ENCODE peak calls at places on chromosomes 16 and 17, in four cellular contexts. One of them, this sample, is unnamed.

GRCh38 chr16:19382887-19383816 is 34.5 kb upstream of the TMC5 start:
- DNase-seq in neural progenitor cell: no peak
- DNase-seq in GM23248: no peak
- DNase-seq in GM23338: no peak
- DNase-seq in this sample: peak; percentile 47

GRCh38 chr16:16167927-16168326 is 55.4 kb downstream of the ABCC6 start:
- DNase-seq in neural progenitor cell: no peak
- DNase-seq in GM23248: no peak
- DNase-seq in GM23338: no peak
- DNase-seq in this sample: no peak

GRCh38 chr17:5210091-5210490 is 18.4 kb upstream of the ZNF594 start:
- DNase-seq in neural progenitor cell: no peak
- DNase-seq in GM23248: no peak
- DNase-seq in GM23338: no peak
- DNase-seq in this sample: no peak

GRCh38 chr16:87608400-87608985 is 6.2 kb downstream of the JPH3 start:
- DNase-seq in neural progenitor cell: peak; percentile 87
- DNase-seq in GM23248: peak; percentile 74
- DNase-seq in GM23338: peak; percentile 89
- DNase-seq in this sample: peak; percentile 63

GRCh38 chr17:40605301-40605700 is 40.0 kb upstream of the CCR7 start:
- DNase-seq in neural progenitor cell: no peak
- DNase-seq in GM23248: no peak
- DNase-seq in GM23338: no peak
- DNase-seq in this sample: no peak

GRCh38 chr17:3801043-3801746 is at the start of gene ITGAE:
- DNase-seq in neural progenitor cell: no peak
- DNase-seq in GM23248: no peak
- DNase-seq in GM23338: no peak
- DNase-seq in this sample: no peak

GRCh38 chr17:74785096-74785980 is 9.2 kb upstream of the NAT9 start:
- DNase-seq in neural progenitor cell: no peak
- DNase-seq in GM23248: no peak
- DNase-seq in GM23338: no peak
- DNase-seq in this sample: no peak

GRCh38 chr17:42554250-42555121 is 1.8 kb downstream of the HSD17B1 start:
- DNase-seq in neural progenitor cell: peak; percentile 95
- DNase-seq in GM23248: peak; percentile 83
- DNase-seq in GM23338: peak; percentile 96
- DNase-seq in this sample: peak; percentile 63

GRCh38 chr17:47980516-47980915 is 9.6 kb downstream of the CDK5RAP3 start:
- DNase-seq in neural progenitor cell: no peak
- DNase-seq in GM23248: no peak
- DNase-seq in GM23338: no peak
- DNase-seq in this sample: no peak

GRCh38 chr16:52086901-52087300 is 460.0 kb downstream of the TOX3 start:
- DNase-seq in neural progenitor cell: no peak
- DNase-seq in GM23248: no peak
- DNase-seq in GM23338: no peak
- DNase-seq in this sample: no peak

GRCh38 chr17:77186141-77186604 is 45.4 kb downstream of the SEC14L1 start:
- DNase-seq in neural progenitor cell: no peak
- DNase-seq in GM23248: no peak
- DNase-seq in GM23338: no peak
- DNase-seq in this sample: no peak

GRCh38 chr16:28161626-28162025 is 50.1 kb downstream of the XPO6 start:
- DNase-seq in neural progenitor cell: no peak
- DNase-seq in GM23248: peak; percentile 28
- DNase-seq in GM23338: no peak
- DNase-seq in this sample: no peak

GRCh38 chr17:57362797-57363556 is 106.7 kb downstream of the MSI2 start:
- DNase-seq in neural progenitor cell: no peak
- DNase-seq in GM23248: no peak
- DNase-seq in GM23338: no peak
- DNase-seq in this sample: no peak

GRCh38 chr16:24980077-24980793 is 34.9 kb downstream of the ARHGAP17 start:
- DNase-seq in neural progenitor cell: no peak
- DNase-seq in GM23248: peak; percentile 29
- DNase-seq in GM23338: no peak
- DNase-seq in this sample: peak; percentile 48

GRCh38 chr16:89261691-89262563 is 44.4 kb downstream of the ZNF778 start:
- DNase-seq in neural progenitor cell: no peak
- DNase-seq in GM23248: no peak
- DNase-seq in GM23338: no peak
- DNase-seq in this sample: no peak

GRCh38 chr16:71373073-71373472 is 14.6 kb downstream of the CALB2 start:
- DNase-seq in neural progenitor cell: no peak
- DNase-seq in GM23248: peak; percentile 67
- DNase-seq in GM23338: no peak
- DNase-seq in this sample: peak; percentile 9

GRCh38 chr17:67157732-67158639 is 87.0 kb downstream of the HELZ start:
- DNase-seq in neural progenitor cell: peak; percentile 9
- DNase-seq in GM23248: peak; percentile 67
- DNase-seq in GM23338: peak; percentile 43
- DNase-seq in this sample: peak; percentile 60

GRCh38 chr16:50273888-50274770 is 7.8 kb downstream of the ADCY7 start:
- DNase-seq in neural progenitor cell: no peak
- DNase-seq in GM23248: no peak
- DNase-seq in GM23338: no peak
- DNase-seq in this sample: no peak

GRCh38 chr17:45284176-45285140 is 22.6 kb upstream of the SPATA32 start:
- DNase-seq in neural progenitor cell: peak; percentile 40
- DNase-seq in GM23248: no peak
- DNase-seq in GM23338: peak; percentile 43
- DNase-seq in this sample: peak; percentile 32

GRCh38 chr17:10120749-10121148 is 77.7 kb downstream of the GAS7 start:
- DNase-seq in neural progenitor cell: no peak
- DNase-seq in GM23248: no peak
- DNase-seq in GM23338: no peak
- DNase-seq in this sample: no peak

GRCh38 chr17:2964370-2964769 is 99.0 kb downstream of the OR1D5 start:
- DNase-seq in neural progenitor cell: no peak
- DNase-seq in GM23248: no peak
- DNase-seq in GM23338: no peak
- DNase-seq in this sample: no peak

GRCh38 chr16:528111-529011 is 849 bp downstream of the CAPN15 start:
- DNase-seq in neural progenitor cell: peak; percentile 62
- DNase-seq in GM23248: peak; percentile 91
- DNase-seq in GM23338: peak; percentile 63
- DNase-seq in this sample: peak; percentile 39

GRCh38 chr17:9672266-9672665 is 26.9 kb downstream of the USP43 start:
- DNase-seq in neural progenitor cell: no peak
- DNase-seq in GM23248: no peak
- DNase-seq in GM23338: no peak
- DNase-seq in this sample: no peak

GRCh38 chr17:34389343-34389742 is 26.3 kb upstream of the CCL1 start:
- DNase-seq in neural progenitor cell: no peak
- DNase-seq in GM23248: no peak
- DNase-seq in GM23338: no peak
- DNase-seq in this sample: no peak
- TF ChIP-seq EZH2phosphoT487 in neural progenitor cell: no peak
- TF ChIP-seq EZH2phosphoT487 in GM23248: no peak
- TF ChIP-seq EZH2phosphoT487 in GM23338: no peak
- TF ChIP-seq EZH2phosphoT487 in this sample: no peak

GRCh38 chr17:62782730-62783260 is 25.3 kb downstream of the MARCHF10 start:
- DNase-seq in neural progenitor cell: no peak
- DNase-seq in GM23248: no peak
- DNase-seq in GM23338: no peak
- DNase-seq in this sample: peak; percentile 52

GRCh38 chr17:62781356-62781755 is 26.8 kb downstream of the MARCHF10 start:
- DNase-seq in neural progenitor cell: no peak
- DNase-seq in GM23248: peak; percentile 64
- DNase-seq in GM23338: no peak
- DNase-seq in this sample: no peak

GRCh38 chr17:62780951-62781350 is 27.2 kb downstream of the MARCHF10 start:
- DNase-seq in neural progenitor cell: no peak
- DNase-seq in GM23248: peak; percentile 43
- DNase-seq in GM23338: no peak
- DNase-seq in this sample: peak; percentile 22

GRCh38 chr17:62780273-62780672 is 27.8 kb downstream of the MARCHF10 start:
- DNase-seq in neural progenitor cell: no peak
- DNase-seq in GM23248: no peak
- DNase-seq in GM23338: no peak
- DNase-seq in this sample: peak; percentile 81

DNA sequence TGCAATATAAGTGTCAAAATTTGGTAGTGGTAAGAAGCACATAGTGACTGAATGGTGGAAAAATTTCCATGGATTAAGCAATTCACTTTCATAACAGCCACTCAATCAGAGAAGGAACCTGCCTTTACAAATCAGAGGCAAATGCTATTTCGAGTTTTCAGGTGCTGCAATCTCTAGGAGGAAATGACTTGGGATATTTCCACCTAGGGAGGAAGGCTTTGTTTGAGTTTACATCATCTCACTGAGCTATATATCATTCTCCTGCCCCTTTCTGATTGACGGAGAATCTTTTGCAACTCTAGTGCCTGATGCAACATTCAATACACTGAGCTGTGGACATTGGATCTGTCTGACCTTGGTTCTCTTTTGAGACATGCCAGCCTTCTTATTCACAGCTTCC is 26.3 kb downstream of the MARCHF10 start:
- DNase-seq in neural progenitor cell: no peak
- DNase-seq in GM23248: peak; percentile 57
- DNase-seq in GM23338: no peak
- DNase-seq in this sample: peak; percentile 59
- H4K20me1 ChIP-seq in neural progenitor cell: no peaks in the 10 kb centered on the region
- H4K20me1 ChIP-seq in GM23248: no peaks in the 10 kb centered on the region
- H4K20me1 ChIP-seq in GM23338: no peaks in the 10 kb centered on the region
- H4K20me1 ChIP-seq in this sample: no peaks in the 10 kb centered on the region

GRCh38 chr16:56684256-56684925 is 2.1 kb downstream of the MT1X start:
- DNase-seq in neural progenitor cell: no peak
- DNase-seq in GM23248: no peak
- DNase-seq in GM23338: no peak
- DNase-seq in this sample: no peak
- H3K27ac ChIP-seq in neural progenitor cell: no peak overlapping the region
- H3K27ac ChIP-seq in GM23248: no peak overlapping the region
- H3K27ac ChIP-seq in GM23338: no peak overlapping the region
- H3K27ac ChIP-seq in this sample: no peak overlapping the region

GRCh38 chr17:13273744-13274295 is 256.0 kb upstream of the ELAC2 start:
- DNase-seq in neural progenitor cell: no peak
- DNase-seq in GM23248: peak; percentile 84
- DNase-seq in GM23338: no peak
- DNase-seq in this sample: peak; percentile 43
- TF ChIP-seq EZH2phosphoT487 in neural progenitor cell: no peak
- TF ChIP-seq EZH2phosphoT487 in GM23248: no peak
- TF ChIP-seq EZH2phosphoT487 in GM23338: no peak
- TF ChIP-seq EZH2phosphoT487 in this sample: no peak

GRCh38 chr17:64506576-64507417 is at the start of gene CEP95:
- DNase-seq in neural progenitor cell: peak; percentile 96
- DNase-seq in GM23248: peak; percentile 99
- DNase-seq in GM23338: peak; percentile 98
- DNase-seq in this sample: peak; percentile 96
- H4K20me1 ChIP-seq in neural progenitor cell: peaks cover 61% of the 10 kb centered on the region
- H4K20me1 ChIP-seq in GM23248: peaks cover 30% of the 10 kb centered on the region
- H4K20me1 ChIP-seq in GM23338: peaks cover 48% of the 10 kb centered on the region
- H4K20me1 ChIP-seq in this sample: peaks cover 56% of the 10 kb centered on the region

GRCh38 chr17:50868594-50868993 is 2.4 kb upstream of the TOB1 start:
- DNase-seq in neural progenitor cell: no peak
- DNase-seq in GM23248: no peak
- DNase-seq in GM23338: no peak
- DNase-seq in this sample: no peak
- H3K27ac ChIP-seq in neural progenitor cell: peak overlapping the region; percentile 89
- H3K27ac ChIP-seq in GM23248: peak overlapping the region; percentile 97
- H3K27ac ChIP-seq in GM23338: peak overlapping the region; percentile 95
- H3K27ac ChIP-seq in this sample: peak overlapping the region; percentile 87

This sample was measured in PC-3.